ENCODE peak calls at places on chromosomes 16 and 17, in four cellular contexts. One of them, this sample, is unnamed.

GRCh38 chr17:77304051-77304745 is 163.4 kb downstream of the SEC14L1 start:
- DNase-seq in AG10803: peak; percentile 44
- DNase-seq in NCI-H2107: no peak
- DNase-seq in glomerular endothelial cell: no peak
- DNase-seq in this sample: no peak

GRCh38 chr17:39240631-39241030 is 14.9 kb upstream of the STAC2 start:
- DNase-seq in AG10803: no peak
- DNase-seq in NCI-H2107: no peak
- DNase-seq in glomerular endothelial cell: no peak
- DNase-seq in this sample: no peak

GRCh38 chr16:17474572-17474971 is 3.8 kb upstream of the XYLT1 start:
- DNase-seq in AG10803: no peak
- DNase-seq in NCI-H2107: no peak
- DNase-seq in glomerular endothelial cell: no peak
- DNase-seq in this sample: no peak

GRCh38 chr16:14629612-14629918 is 495 bp downstream of the PARN start:
- DNase-seq in AG10803: no peak
- DNase-seq in NCI-H2107: no peak
- DNase-seq in glomerular endothelial cell: no peak
- DNase-seq in this sample: no peak

GRCh38 chr17:49986396-49987289 is 8.4 kb downstream of the DLX3 start:
- DNase-seq in AG10803: no peak
- DNase-seq in NCI-H2107: no peak
- DNase-seq in glomerular endothelial cell: no peak
- DNase-seq in this sample: no peak

GRCh38 chr17:43085489-43085888 is 39.7 kb downstream of the BRCA1 start:
- DNase-seq in AG10803: no peak
- DNase-seq in NCI-H2107: no peak
- DNase-seq in glomerular endothelial cell: no peak
- DNase-seq in this sample: no peak

GRCh38 chr17:41814195-41814594 is 1.4 kb downstream of the FKBP10 start:
- DNase-seq in AG10803: no peak
- DNase-seq in NCI-H2107: no peak
- DNase-seq in glomerular endothelial cell: no peak
- DNase-seq in this sample: no peak

GRCh38 chr16:63938661-63939060 is 1183.2 kb downstream of the CDH11 start:
- DNase-seq in AG10803: peak; percentile 3
- DNase-seq in NCI-H2107: no peak
- DNase-seq in glomerular endothelial cell: no peak
- DNase-seq in this sample: no peak

GRCh38 chr17:58308173-58308984 is 20.2 kb downstream of the TSPOAP1 start:
- DNase-seq in AG10803: no peak
- DNase-seq in NCI-H2107: no peak
- DNase-seq in glomerular endothelial cell: no peak
- DNase-seq in this sample: no peak

GRCh38 chr17:43020030-43020621 is 2.1 kb downstream of the VAT1 start:
- DNase-seq in AG10803: peak; percentile 20
- DNase-seq in NCI-H2107: no peak
- DNase-seq in glomerular endothelial cell: no peak
- DNase-seq in this sample: no peak

GRCh38 chr16:638836-639235 is 2.7 kb upstream of the METTL26 start:
- DNase-seq in AG10803: no peak
- DNase-seq in NCI-H2107: no peak
- DNase-seq in glomerular endothelial cell: no peak
- DNase-seq in this sample: no peak

GRCh38 chr16:7449306-7449705 is 116.7 kb downstream of the RBFOX1 start:
- DNase-seq in AG10803: no peak
- DNase-seq in NCI-H2107: no peak
- DNase-seq in glomerular endothelial cell: no peak
- DNase-seq in this sample: no peak

GRCh38 chr17:60311936-60312335 is 80.0 kb downstream of the USP32 start:
- DNase-seq in AG10803: peak; percentile 63
- DNase-seq in NCI-H2107: no peak
- DNase-seq in glomerular endothelial cell: no peak
- DNase-seq in this sample: no peak

GRCh38 chr16:84648595-84649510 is 542 bp downstream of the KLHL36 start:
- DNase-seq in AG10803: no peak
- DNase-seq in NCI-H2107: no peak
- DNase-seq in glomerular endothelial cell: no peak
- DNase-seq in this sample: no peak